ENCODE peak calls at places on chromosomes 16 and 17, in six cellular contexts. U, T, W, D, A and Y are unnamed samples.
A peak's percentile ranks its signal among the peaks of the same experiment; 100 is the strongest.

GRCh38 chr17:37098910-37099664 is 150.3 kb downstream of the AATF start:
- DNase-seq in U (no peak), T (no peak), W (no peak), D (no peak), A (no peak), Y (no peak)

GRCh38 chr17:72950236-72950931 is 142.1 kb downstream of the SLC39A11 start:
- DNase-seq in U (no peak), T (no peak), W (no peak), D (no peak), A (no peak), Y (no peak)

GRCh38 chr16:2148714-2149629 is 547 bp downstream of the RAB26 start:
- DNase-seq in U (no peak), T (no peak), W (no peak), D (no peak), A (no peak), Y (no peak)

GRCh38 chr17:75557075-75557851 is 30.3 kb upstream of the MYO15B start:
- DNase-seq in U (peak; percentile 49), T (no peak), W (no peak), D (peak; percentile 82), A (peak; percentile 40), Y (no peak)

GRCh38 chr17:66906321-66907278 is 57.9 kb upstream of the CACNG4 start:
- DNase-seq in U (peak; percentile 82), T (peak; percentile 86), W (peak; percentile 69), D (peak; percentile 89), A (peak; percentile 70), Y (peak; percentile 88)

GRCh38 chr17:80703109-80703508 is 158.5 kb downstream of the RPTOR start:
- DNase-seq in U (no peak), T (no peak), W (no peak), D (no peak), A (no peak), Y (no peak)

GRCh38 chr17:82330322-82331239 is 3.0 kb downstream of the SECTM1 start:
- DNase-seq in U (peak; percentile 72), T (peak; percentile 93), W (no peak), D (no peak), A (peak; percentile 30), Y (no peak)

GRCh38 chr16:65489531-65490023 is 367.7 kb upstream of the CDH11 start:
- DNase-seq in U (peak; percentile 17), T (no peak), W (no peak), D (no peak), A (no peak), Y (no peak)

GRCh38 chr17:48544356-48545021 is 420 bp downstream of the HOXB2 start:
- DNase-seq in U (peak; percentile 82), T (no peak), W (peak; percentile 45), D (no peak), A (no peak), Y (no peak)

GRCh38 chr17:1511756-1512321 is 4.6 kb downstream of the INPP5K start:
- DNase-seq in U (peak; percentile 62), T (no peak), W (no peak), D (no peak), A (peak; percentile 24), Y (no peak)

GRCh38 chr16:82580293-82580900 is 46.4 kb upstream of the CDH13 start:
- DNase-seq in U (peak; percentile 39), T (peak; percentile 27), W (peak; percentile 21), D (peak; percentile 74), A (no peak), Y (no peak)

GRCh38 chr16:22232277-22233049 is 26.4 kb downstream of the EEF2K start:
- DNase-seq in U (no peak), T (peak; percentile 69), W (no peak), D (no peak), A (no peak), Y (no peak)

GRCh38 chr17:80698297-80698696 is 153.7 kb downstream of the RPTOR start:
- DNase-seq in U (no peak), T (no peak), W (no peak), D (no peak), A (no peak), Y (no peak)

GRCh38 chr16:5479925-5480324 is 382.3 kb upstream of the EEF2KMT start:
- DNase-seq in U (no peak), T (no peak), W (no peak), D (no peak), A (no peak), Y (no peak)

GRCh38 chr16:17228048-17228707 is 242.6 kb downstream of the XYLT1 start:
- DNase-seq in U (no peak), T (no peak), W (no peak), D (no peak), A (no peak), Y (no peak)

GRCh38 chr17:75876938-75877751 is 1.2 kb downstream of the TRIM47 start:
- DNase-seq in U (peak; percentile 91), T (no peak), W (no peak), D (peak; percentile 77), A (peak; percentile 94), Y (no peak)

GRCh38 chr17:77164483-77165030 is 23.8 kb downstream of the SEC14L1 start:
- DNase-seq in U (no peak), T (no peak), W (no peak), D (no peak), A (no peak), Y (no peak)

GRCh38 chr17:10226930-10227695 is 28.7 kb upstream of the GAS7 start:
- DNase-seq in U (peak; percentile 78), T (peak; percentile 1), W (peak; percentile 68), D (peak; percentile 70), A (no peak), Y (no peak)